ENCODE peak calls at places on chromosomes 6 and 20, in eight cellular contexts. One of them, this sample, is unnamed.

GRCh38 chr6:7156666-7157278 is 49.0 kb downstream of the RREB1 start:
- DNase-seq in fibroblast of lung: peak
- DNase-seq in bronchial epithelial cell: peak
- DNase-seq in kidney: no peak
- DNase-seq in heart left ventricle: no peak
- DNase-seq in progenitor cell of endocrine pancreas: no peak
- DNase-seq in endothelial cell: no peak
- DNase-seq in CD4-positive, alpha-beta T cell: no peak
- DNase-seq in this sample: no peak

GRCh38 chr20:36808317-36809257 is 35.0 kb upstream of the DSN1 start:
- DNase-seq in bronchial epithelial cell: peak
- DNase-seq in kidney: no peak
- DNase-seq in fibroblast of lung: peak
- DNase-seq in endothelial cell: peak
- DNase-seq in heart left ventricle: peak
- DNase-seq in CD4-positive, alpha-beta T cell: peak
- DNase-seq in progenitor cell of endocrine pancreas: no peak
- DNase-seq in this sample: peak

GRCh38 chr6:66926060-66926459 is 1219.0 kb upstream of the EYS start:
- DNase-seq in bronchial epithelial cell: no peak
- DNase-seq in fibroblast of lung: peak
- DNase-seq in progenitor cell of endocrine pancreas: no peak
- DNase-seq in heart left ventricle: no peak
- DNase-seq in CD4-positive, alpha-beta T cell: no peak
- DNase-seq in endothelial cell: no peak
- DNase-seq in kidney: no peak
- DNase-seq in this sample: no peak

GRCh38 chr6:111938710-111939109 is 65.5 kb upstream of the FYN start:
- DNase-seq in bronchial epithelial cell: peak
- DNase-seq in kidney: no peak
- DNase-seq in fibroblast of lung: peak
- DNase-seq in endothelial cell: no peak
- DNase-seq in progenitor cell of endocrine pancreas: no peak
- DNase-seq in CD4-positive, alpha-beta T cell: no peak
- DNase-seq in heart left ventricle: no peak
- DNase-seq in this sample: no peak

GRCh38 chr6:41580690-41581089 is 34.5 kb downstream of the FOXP4 start:
- DNase-seq in progenitor cell of endocrine pancreas: no peak
- DNase-seq in CD4-positive, alpha-beta T cell: no peak
- DNase-seq in bronchial epithelial cell: no peak
- DNase-seq in heart left ventricle: no peak
- DNase-seq in kidney: no peak
- DNase-seq in endothelial cell: no peak
- DNase-seq in fibroblast of lung: no peak
- DNase-seq in this sample: no peak

GRCh38 chr6:121733216-121733615 is 297.8 kb downstream of the GJA1 start:
- DNase-seq in bronchial epithelial cell: no peak
- DNase-seq in heart left ventricle: no peak
- DNase-seq in endothelial cell: no peak
- DNase-seq in progenitor cell of endocrine pancreas: no peak
- DNase-seq in fibroblast of lung: peak
- DNase-seq in kidney: no peak
- DNase-seq in CD4-positive, alpha-beta T cell: no peak
- DNase-seq in this sample: no peak

GRCh38 chr6:42766163-42766670 is 15.6 kb upstream of the BICRAL start:
- DNase-seq in endothelial cell: no peak
- DNase-seq in kidney: no peak
- DNase-seq in fibroblast of lung: peak
- DNase-seq in bronchial epithelial cell: peak
- DNase-seq in CD4-positive, alpha-beta T cell: no peak
- DNase-seq in progenitor cell of endocrine pancreas: no peak
- DNase-seq in heart left ventricle: no peak
- DNase-seq in this sample: no peak

GRCh38 chr20:19743650-19744015 is 14.4 kb upstream of the RIN2 start:
- DNase-seq in bronchial epithelial cell: no peak
- DNase-seq in heart left ventricle: no peak
- DNase-seq in endothelial cell: peak
- DNase-seq in kidney: no peak
- DNase-seq in progenitor cell of endocrine pancreas: no peak
- DNase-seq in CD4-positive, alpha-beta T cell: no peak
- DNase-seq in fibroblast of lung: no peak
- DNase-seq in this sample: no peak

GRCh38 chr6:112225691-112226090 is 28.7 kb downstream of the LAMA4 start:
- DNase-seq in progenitor cell of endocrine pancreas: no peak
- DNase-seq in heart left ventricle: no peak
- DNase-seq in fibroblast of lung: no peak
- DNase-seq in kidney: no peak
- DNase-seq in bronchial epithelial cell: no peak
- DNase-seq in CD4-positive, alpha-beta T cell: no peak
- DNase-seq in endothelial cell: no peak
- DNase-seq in this sample: no peak

DNA sequence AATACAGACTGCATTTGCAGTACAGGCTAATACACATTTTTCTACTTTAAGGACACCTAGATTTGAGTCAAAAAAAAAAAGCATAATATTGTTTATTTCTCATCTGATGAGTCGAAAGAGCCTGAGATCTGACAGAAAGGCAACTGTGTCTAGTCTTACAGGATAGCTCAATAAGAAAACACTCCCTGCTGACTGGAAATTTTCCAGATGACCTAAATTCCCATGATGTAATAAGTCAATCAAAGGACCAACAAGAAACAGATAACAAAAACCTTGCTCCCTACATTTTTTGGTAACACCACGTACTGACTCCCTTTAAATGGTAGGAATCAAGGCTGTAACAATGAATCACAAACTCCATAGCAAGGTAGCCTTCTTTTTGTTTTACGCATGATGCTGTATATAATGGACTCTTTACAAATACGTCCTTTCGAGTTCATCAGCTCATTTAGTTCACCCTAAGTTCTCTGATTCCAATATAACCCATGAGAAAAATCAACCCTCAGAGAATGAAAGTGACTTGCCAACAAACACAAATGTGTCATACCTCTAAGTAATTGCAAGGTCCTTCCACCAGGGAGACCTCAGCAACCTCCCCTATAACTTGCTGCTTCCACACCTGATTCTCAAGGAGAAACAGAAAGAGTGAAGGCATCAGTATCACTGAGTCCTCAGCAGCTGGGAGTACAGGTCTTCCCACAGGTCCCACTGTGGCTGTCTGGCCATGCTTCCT is 12.1 kb downstream of the TBX18 start:
- DNase-seq in heart left ventricle: no peak
- DNase-seq in kidney: no peak
- DNase-seq in CD4-positive, alpha-beta T cell: no peak
- DNase-seq in progenitor cell of endocrine pancreas: no peak
- DNase-seq in endothelial cell: no peak
- DNase-seq in bronchial epithelial cell: no peak
- DNase-seq in fibroblast of lung: no peak
- DNase-seq in this sample: no peak
- TF ChIP-seq CTCF in heart left ventricle: no peak
- TF ChIP-seq CTCF in kidney: no peak
- TF ChIP-seq CTCF in CD4-positive, alpha-beta T cell: no peak
- TF ChIP-seq CTCF in progenitor cell of endocrine pancreas: peak
- TF ChIP-seq CTCF in endothelial cell: peak
- TF ChIP-seq CTCF in bronchial epithelial cell: peak
- TF ChIP-seq CTCF in fibroblast of lung: no peak
- TF ChIP-seq CTCF in this sample: no peak

GRCh38 chr6:26521485-26522391 is 16.4 kb upstream of the HMGN4 start:
- DNase-seq in fibroblast of lung: peak
- DNase-seq in kidney: peak
- DNase-seq in progenitor cell of endocrine pancreas: peak
- DNase-seq in CD4-positive, alpha-beta T cell: peak
- DNase-seq in heart left ventricle: peak
- DNase-seq in bronchial epithelial cell: peak
- DNase-seq in endothelial cell: peak
- DNase-seq in this sample: peak
- TF ChIP-seq CTCF in fibroblast of lung: no peak
- TF ChIP-seq CTCF in kidney: peak
- TF ChIP-seq CTCF in progenitor cell of endocrine pancreas: peak
- TF ChIP-seq CTCF in CD4-positive, alpha-beta T cell: peak
- TF ChIP-seq CTCF in heart left ventricle: peak
- TF ChIP-seq CTCF in bronchial epithelial cell: peak
- TF ChIP-seq CTCF in endothelial cell: no peak
- TF ChIP-seq CTCF in this sample: no peak

GRCh38 chr6:124334359-124334758 is 530.7 kb downstream of the NKAIN2 start:
- DNase-seq in fibroblast of lung: no peak
- DNase-seq in kidney: no peak
- DNase-seq in bronchial epithelial cell: no peak
- DNase-seq in CD4-positive, alpha-beta T cell: no peak
- DNase-seq in endothelial cell: no peak
- DNase-seq in progenitor cell of endocrine pancreas: no peak
- DNase-seq in heart left ventricle: no peak
- DNase-seq in this sample: no peak
- TF ChIP-seq CTCF in fibroblast of lung: no peak
- TF ChIP-seq CTCF in kidney: no peak
- TF ChIP-seq CTCF in bronchial epithelial cell: no peak
- TF ChIP-seq CTCF in CD4-positive, alpha-beta T cell: no peak
- TF ChIP-seq CTCF in endothelial cell: no peak
- TF ChIP-seq CTCF in progenitor cell of endocrine pancreas: no peak
- TF ChIP-seq CTCF in heart left ventricle: no peak
- TF ChIP-seq CTCF in this sample: no peak

GRCh38 chr20:39112196-39112743 is 150.1 kb downstream of the DHX35 start:
- DNase-seq in kidney: no peak
- DNase-seq in fibroblast of lung: peak
- DNase-seq in CD4-positive, alpha-beta T cell: no peak
- DNase-seq in bronchial epithelial cell: peak
- DNase-seq in endothelial cell: peak
- DNase-seq in heart left ventricle: peak
- DNase-seq in progenitor cell of endocrine pancreas: peak
- DNase-seq in this sample: no peak
- TF ChIP-seq CTCF in kidney: peak
- TF ChIP-seq CTCF in fibroblast of lung: peak
- TF ChIP-seq CTCF in CD4-positive, alpha-beta T cell: no peak
- TF ChIP-seq CTCF in bronchial epithelial cell: peak
- TF ChIP-seq CTCF in endothelial cell: peak
- TF ChIP-seq CTCF in heart left ventricle: peak
- TF ChIP-seq CTCF in progenitor cell of endocrine pancreas: peak
- TF ChIP-seq CTCF in this sample: no peak

DNA sequence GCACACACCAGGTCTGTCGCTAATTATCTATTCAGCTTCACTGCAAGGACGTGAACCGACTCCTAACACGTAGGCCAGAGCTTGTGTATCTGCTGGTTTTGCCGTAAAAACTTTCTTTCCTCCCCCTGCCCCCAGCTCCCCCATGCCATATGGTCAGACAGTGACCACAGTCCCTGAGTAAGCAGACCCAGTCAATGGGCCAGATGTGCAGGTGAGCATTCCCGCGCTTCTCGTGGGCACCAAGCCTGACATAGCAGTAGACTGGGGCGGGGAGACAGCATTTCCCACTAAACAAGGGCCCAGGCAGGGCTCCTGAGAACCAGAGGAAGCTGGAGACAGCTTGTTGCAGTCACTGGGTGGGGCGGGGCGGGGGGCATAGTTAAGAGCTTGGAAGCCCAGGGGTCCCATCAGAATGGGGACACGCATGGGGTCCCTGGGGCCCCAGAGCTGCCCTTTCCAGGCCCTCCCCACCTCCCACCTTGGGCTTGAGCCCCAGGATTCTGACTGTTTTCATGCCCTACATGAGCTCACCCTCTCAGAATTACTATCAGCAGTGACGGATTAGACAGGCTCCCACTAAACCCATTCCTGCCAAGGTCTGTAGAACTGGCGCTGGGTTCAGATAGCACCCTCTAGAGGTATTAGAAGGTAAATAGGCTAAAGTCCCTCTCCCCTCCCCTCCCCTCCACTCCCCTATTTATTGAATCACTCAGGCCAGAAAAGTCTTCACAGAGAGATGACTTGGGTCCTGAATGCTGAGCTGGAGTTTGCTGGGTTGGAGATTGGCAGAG is 51.8 kb downstream of the CDH26 start:
- DNase-seq in kidney: no peak
- DNase-seq in endothelial cell: no peak
- DNase-seq in progenitor cell of endocrine pancreas: no peak
- DNase-seq in CD4-positive, alpha-beta T cell: no peak
- DNase-seq in fibroblast of lung: no peak
- DNase-seq in bronchial epithelial cell: no peak
- DNase-seq in heart left ventricle: no peak
- DNase-seq in this sample: no peak
- TF ChIP-seq CTCF in kidney: no peak
- TF ChIP-seq CTCF in endothelial cell: peak
- TF ChIP-seq CTCF in progenitor cell of endocrine pancreas: peak
- TF ChIP-seq CTCF in CD4-positive, alpha-beta T cell: no peak
- TF ChIP-seq CTCF in fibroblast of lung: no peak
- TF ChIP-seq CTCF in bronchial epithelial cell: peak
- TF ChIP-seq CTCF in heart left ventricle: no peak
- TF ChIP-seq CTCF in this sample: no peak

DNA sequence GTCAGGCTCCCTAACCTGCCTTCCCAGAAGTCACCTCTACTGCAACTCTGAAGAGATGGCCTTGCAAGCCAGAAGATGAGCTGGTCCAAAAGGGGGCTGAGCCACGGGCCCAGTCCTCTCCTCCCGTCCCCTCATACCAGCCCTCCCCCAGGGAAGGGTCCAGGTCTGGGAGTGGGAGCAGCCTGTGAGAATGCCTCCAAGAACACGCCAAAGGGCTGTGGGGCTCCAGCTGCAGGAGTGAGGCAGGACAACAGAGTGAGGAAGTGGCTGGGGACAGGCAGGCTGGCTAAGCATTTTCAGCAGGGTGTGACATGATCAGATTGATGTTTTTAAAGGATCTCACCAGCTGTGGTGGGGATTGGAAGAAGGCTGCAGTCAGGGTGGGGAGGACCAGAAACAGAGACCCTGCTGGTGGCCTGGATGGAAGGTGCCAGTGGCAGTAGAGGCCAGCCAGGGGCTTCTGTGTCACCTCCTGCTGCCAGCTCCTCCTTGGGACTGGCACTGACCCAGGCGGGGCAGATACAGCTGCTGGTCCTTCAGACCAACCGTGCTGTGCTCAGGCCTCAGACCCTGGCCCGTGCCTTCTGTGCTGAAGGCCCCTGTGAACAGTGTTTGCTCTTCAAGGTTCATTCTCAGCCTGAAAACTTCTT is 257.6 kb downstream of the NRN1 start:
- DNase-seq in CD4-positive, alpha-beta T cell: no peak
- DNase-seq in kidney: no peak
- DNase-seq in bronchial epithelial cell: no peak
- DNase-seq in heart left ventricle: no peak
- DNase-seq in progenitor cell of endocrine pancreas: no peak
- DNase-seq in fibroblast of lung: no peak
- DNase-seq in endothelial cell: no peak
- DNase-seq in this sample: no peak
- TF ChIP-seq CTCF in CD4-positive, alpha-beta T cell: no peak
- TF ChIP-seq CTCF in kidney: no peak
- TF ChIP-seq CTCF in bronchial epithelial cell: no peak
- TF ChIP-seq CTCF in heart left ventricle: no peak
- TF ChIP-seq CTCF in progenitor cell of endocrine pancreas: no peak
- TF ChIP-seq CTCF in fibroblast of lung: no peak
- TF ChIP-seq CTCF in endothelial cell: no peak
- TF ChIP-seq CTCF in this sample: no peak

GRCh38 chr20:57087102-57087501 is 179.3 kb downstream of the BMP7 start:
- DNase-seq in bronchial epithelial cell: no peak
- DNase-seq in endothelial cell: no peak
- DNase-seq in heart left ventricle: no peak
- DNase-seq in fibroblast of lung: no peak
- DNase-seq in CD4-positive, alpha-beta T cell: no peak
- DNase-seq in progenitor cell of endocrine pancreas: no peak
- DNase-seq in kidney: peak
- DNase-seq in this sample: no peak
- TF ChIP-seq CTCF in bronchial epithelial cell: no peak
- TF ChIP-seq CTCF in endothelial cell: no peak
- TF ChIP-seq CTCF in heart left ventricle: no peak
- TF ChIP-seq CTCF in fibroblast of lung: no peak
- TF ChIP-seq CTCF in CD4-positive, alpha-beta T cell: no peak
- TF ChIP-seq CTCF in progenitor cell of endocrine pancreas: no peak
- TF ChIP-seq CTCF in kidney: no peak
- TF ChIP-seq CTCF in this sample: no peak

GRCh38 chr6:168117942-168118341 is 38.9 kb upstream of the FRMD1 start:
- DNase-seq in bronchial epithelial cell: no peak
- DNase-seq in CD4-positive, alpha-beta T cell: no peak
- DNase-seq in progenitor cell of endocrine pancreas: no peak
- DNase-seq in fibroblast of lung: no peak
- DNase-seq in kidney: no peak
- DNase-seq in endothelial cell: no peak
- DNase-seq in heart left ventricle: peak
- DNase-seq in this sample: no peak
- TF ChIP-seq CTCF in bronchial epithelial cell: peak
- TF ChIP-seq CTCF in CD4-positive, alpha-beta T cell: no peak
- TF ChIP-seq CTCF in progenitor cell of endocrine pancreas: peak
- TF ChIP-seq CTCF in fibroblast of lung: peak
- TF ChIP-seq CTCF in kidney: peak
- TF ChIP-seq CTCF in endothelial cell: peak
- TF ChIP-seq CTCF in heart left ventricle: peak
- TF ChIP-seq CTCF in this sample: no peak

This sample was measured in activated B cell treated with CpG ODN at 0.5 μM for 24 hours.